ENCODE peak calls at places on chromosome 12, in nine cellular contexts. U is pancreas; H is cardiac muscle cell; T is naive thymus-derived CD4-positive, alpha-beta T cell; B is Karpas-422; V is CD4-positive, CD25-positive, alpha-beta regulatory T cell; E is breast epithelium; Y is adipocyte; D is fibroblast of lung. N is an unnamed sample.

GRCh38 chr12:109277899-109278762 is 31.0 kb downstream of the FOXN4 start:
- DNase-seq in U (no peak), H (peak; percentile 65), T (no peak), B (no peak), V (no peak), E (no peak), Y (peak; percentile 48), D (no peak), N (no peak)

GRCh38 chr12:49933793-49934192 is 16.7 kb upstream of the AQP2 start:
- DNase-seq in U (no peak), H (peak; percentile 45), T (no peak), B (peak; percentile 52), V (no peak), E (no peak), Y (peak; percentile 58), D (peak; percentile 75), N (no peak)

GRCh38 chr12:47876404-47876960 is 28.3 kb downstream of the VDR start:
- DNase-seq in U (no peak), H (no peak), T (no peak), B (no peak), V (no peak), E (no peak), Y (no peak), D (no peak), N (no peak)

GRCh38 chr12:18492372-18493025 is 231.2 kb downstream of the PIK3C2G start:
- DNase-seq in U (no peak), H (peak; percentile 78), T (no peak), B (no peak), V (no peak), E (no peak), Y (peak; percentile 72), D (peak; percentile 39), N (no peak)

GRCh38 chr12:89890191-89890590 is 181.6 kb upstream of the ATP2B1 start:
- DNase-seq in U (no peak), H (no peak), T (no peak), B (no peak), V (no peak), E (no peak), Y (peak; percentile 15), D (no peak), N (no peak)

GRCh38 chr12:101698782-101699347 is 1.4 kb downstream of the CHPT1 start:
- DNase-seq in U (no peak), H (peak; percentile 13), T (no peak), B (no peak), V (peak; percentile 9), E (no peak), Y (peak; percentile 38), D (peak; percentile 6), N (peak; percentile 44)

GRCh38 chr12:117101953-117102833 is 3.0 kb upstream of the TESC start:
- DNase-seq in U (no peak), H (no peak), T (no peak), B (no peak), V (no peak), E (peak; percentile 24), Y (no peak), D (no peak), N (no peak)

GRCh38 chr12:68788554-68789143 is 19.3 kb upstream of the MDM2 start:
- DNase-seq in U (no peak), H (no peak), T (no peak), B (peak; percentile 9), V (no peak), E (no peak), Y (no peak), D (no peak), N (no peak)

GRCh38 chr12:12999276-12999958 is 648 bp downstream of the HEBP1 start:
- DNase-seq in U (no peak), H (peak; percentile 41), T (no peak), B (no peak), V (no peak), E (peak; percentile 53), Y (peak; percentile 37), D (peak; percentile 23), N (no peak)

GRCh38 chr12:53236443-53237111 is 4.6 kb upstream of the RARG start:
- DNase-seq in U (no peak), H (no peak), T (peak; percentile 46), B (no peak), V (peak; percentile 48), E (no peak), Y (no peak), D (no peak), N (no peak)

GRCh38 chr12:14664434-14665023 is 31.9 kb downstream of the GUCY2C start:
- DNase-seq in U (no peak), H (peak; percentile 61), T (peak; percentile 48), B (peak; percentile 86), V (peak; percentile 45), E (no peak), Y (peak; percentile 40), D (peak; percentile 16), N (peak; percentile 40)

GRCh38 chr12:34298176-34298970 is 276.1 kb downstream of the ALG10 start:
- DNase-seq in U (peak; percentile 27), H (no peak), T (no peak), B (no peak), V (no peak), E (no peak), Y (no peak), D (no peak), N (no peak)

GRCh38 chr12:34297126-34297789 is 275.0 kb downstream of the ALG10 start:
- DNase-seq in U (peak; percentile 26), H (no peak), T (no peak), B (no peak), V (no peak), E (peak; percentile 14), Y (no peak), D (no peak), N (no peak)

GRCh38 chr12:34296143-34297041 is 274.1 kb downstream of the ALG10 start:
- DNase-seq in U (peak; percentile 30), H (no peak), T (no peak), B (no peak), V (no peak), E (peak; percentile 34), Y (no peak), D (no peak), N (no peak)

GRCh38 chr12:34298971-34299801 is 276.9 kb downstream of the ALG10 start:
- DNase-seq in U (peak; percentile 19), H (no peak), T (no peak), B (no peak), V (no peak), E (no peak), Y (no peak), D (no peak), N (no peak)

DNA sequence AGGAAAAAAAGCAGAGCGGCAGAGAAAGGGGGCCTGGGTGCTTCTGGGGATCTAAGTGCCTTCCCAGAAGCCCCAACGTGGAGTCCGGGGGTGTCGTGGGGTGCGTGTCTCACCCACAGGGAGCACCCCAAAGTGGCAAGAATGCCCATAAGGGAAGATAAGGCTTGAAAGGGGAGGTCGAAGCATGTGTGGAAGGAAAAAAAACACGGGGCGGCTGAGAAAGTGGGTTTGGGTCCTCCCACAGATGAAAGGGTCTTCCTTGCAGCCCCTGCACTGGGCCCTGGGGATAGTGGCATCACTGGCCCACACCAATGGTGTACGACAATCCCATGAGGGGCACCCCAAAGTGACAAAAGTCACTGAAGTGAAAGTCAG is 275.5 kb downstream of the ALG10 start:
- DNase-seq in U (peak; percentile 18), H (no peak), T (no peak), B (no peak), V (no peak), E (no peak), Y (no peak), D (no peak), N (no peak)
- H3K9me3 ChIP-seq in U (no peaks in the 10 kb centered on the region), H (no peaks in the 10 kb centered on the region), T (no peaks in the 10 kb centered on the region), B (peaks cover 38% of the 10 kb centered on the region), V (no peaks in the 10 kb centered on the region), E (peaks cover 79% of the 10 kb centered on the region), Y (no peaks in the 10 kb centered on the region), D (no peaks in the 10 kb centered on the region), N (no peaks in the 10 kb centered on the region)

GRCh38 chr12:24270965-24271364 is 321.5 kb upstream of the SOX5 start:
- DNase-seq in U (no peak), H (no peak), T (no peak), B (no peak), V (no peak), E (no peak), Y (no peak), D (no peak), N (no peak)

GRCh38 chr12:24270464-24270863 is 321.0 kb upstream of the SOX5 start:
- DNase-seq in U (no peak), H (no peak), T (no peak), B (no peak), V (no peak), E (no peak), Y (no peak), D (no peak), N (no peak)

GRCh38 chr12:24266982-24267381 is 317.5 kb upstream of the SOX5 start:
- DNase-seq in U (no peak), H (no peak), T (no peak), B (no peak), V (no peak), E (no peak), Y (no peak), D (no peak), N (no peak)

DNA sequence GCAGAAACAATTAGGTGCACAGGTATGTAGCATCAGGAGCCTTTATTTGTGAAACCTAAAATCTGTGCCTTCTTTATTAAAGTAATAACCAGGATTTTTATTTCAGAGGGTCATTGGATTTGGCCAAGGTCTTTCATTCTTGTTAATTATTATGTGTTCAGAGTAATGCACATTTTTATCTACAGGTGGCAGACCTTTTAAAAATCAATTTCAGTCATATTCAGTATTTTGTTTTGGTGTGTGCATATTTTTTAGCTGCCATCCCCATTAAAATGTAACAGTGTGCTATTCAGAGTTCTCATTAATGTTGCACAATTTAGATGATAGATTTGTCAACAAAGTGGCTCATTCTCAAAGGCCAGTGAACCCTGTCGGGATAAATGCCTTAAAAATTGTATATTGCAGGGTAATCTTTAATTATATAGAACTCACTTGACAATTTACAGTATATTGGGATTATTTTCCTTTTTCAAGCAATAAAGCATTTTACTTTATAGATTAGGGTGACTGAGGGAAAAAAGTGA is 319.3 kb upstream of the SOX5 start:
- DNase-seq in U (no peak), H (peak; percentile 0), T (no peak), B (no peak), V (no peak), E (no peak), Y (no peak), D (no peak), N (no peak)
- H3K4me1 ChIP-seq in U (no peaks in the 10 kb centered on the region), H (peaks cover 3% of the 10 kb centered on the region), T (no peaks in the 10 kb centered on the region), B (no peaks in the 10 kb centered on the region), V (no peaks in the 10 kb centered on the region), E (no peaks in the 10 kb centered on the region), Y (peaks cover 9% of the 10 kb centered on the region), D (no peaks in the 10 kb centered on the region), N (no peaks in the 10 kb centered on the region)

DNA sequence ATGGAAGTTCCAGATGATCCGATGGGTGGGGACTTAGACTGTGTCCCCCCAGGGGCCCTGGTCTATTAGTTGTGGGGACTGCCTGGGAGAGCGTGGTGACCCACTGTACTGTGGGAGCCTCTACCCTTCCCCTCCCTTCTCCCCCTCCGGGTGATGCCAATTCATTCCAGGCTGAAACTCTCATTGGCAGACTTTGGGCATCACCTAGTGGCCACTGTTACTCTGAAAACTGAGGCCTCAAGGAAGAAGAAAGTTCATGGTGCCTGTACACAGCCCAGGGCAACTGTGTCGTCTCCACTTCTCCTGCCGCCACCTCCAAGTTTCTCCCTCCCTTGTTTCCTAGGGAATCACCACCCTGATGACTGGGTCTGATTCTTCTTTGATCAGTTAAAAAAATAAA is 173.6 kb upstream of the ALG10B start:
- DNase-seq in U (no peak), H (no peak), T (no peak), B (peak; percentile 56), V (no peak), E (no peak), Y (no peak), D (no peak), N (no peak)
- H3K9me3 ChIP-seq in U (no peaks in the 10 kb centered on the region), H (no peaks in the 10 kb centered on the region), T (no peaks in the 10 kb centered on the region), B (peaks cover 2% of the 10 kb centered on the region), V (no peaks in the 10 kb centered on the region), E (peaks cover 16% of the 10 kb centered on the region), Y (no peaks in the 10 kb centered on the region), D (no peaks in the 10 kb centered on the region), N (no peaks in the 10 kb centered on the region)

GRCh38 chr12:51326762-51327439 is 2.9 kb upstream of the BIN2 start:
- DNase-seq in U (no peak), H (peak; percentile 94), T (no peak), B (peak; percentile 66), V (no peak), E (no peak), Y (peak; percentile 69), D (peak; percentile 78), N (no peak)
- H3K4me1 ChIP-seq in U (no peaks in the 10 kb centered on the region), H (no peaks in the 10 kb centered on the region), T (peaks cover 51% of the 10 kb centered on the region), B (peaks cover 36% of the 10 kb centered on the region), V (peaks cover 84% of the 10 kb centered on the region), E (no peaks in the 10 kb centered on the region), Y (peaks cover 14% of the 10 kb centered on the region), D (no peaks in the 10 kb centered on the region), N (peaks cover 3% of the 10 kb centered on the region)